ENCODE peak calls at places on chromosomes 11 and 22, in ten cellular contexts. F is lower leg skin, T is esophagus squamous epithelium, Z is NB4, V is stomach, B is breast epithelium, P is suprapubic skin, S is A549, M is gastrocnemius medialis, W is adrenal gland. Y is an unnamed sample.

GRCh38 chr11:85109141-85109540 is 518.0 kb downstream of the DLG2 start:
- DNase-seq in F (no peak), T (no peak), Z (no peak), V (no peak), B (no peak), P (no peak), S (no peak), M (no peak), W (no peak), Y (no peak)

GRCh38 chr11:33160147-33160546 is 1.1 kb downstream of the CSTF3 start:
- DNase-seq in F (no peak), T (no peak), Z (peak), V (no peak), B (no peak), P (no peak), S (no peak), M (no peak), W (no peak), Y (no peak)

GRCh38 chr11:77107950-77108349 is 5.3 kb downstream of the OMP start:
- DNase-seq in F (no peak), T (no peak), Z (no peak), V (peak), B (no peak), P (no peak), S (peak), M (no peak), W (peak), Y (peak)

GRCh38 chr22:49198705-49199084 is 629.0 kb downstream of the BRD1 start:
- DNase-seq in F (no peak), T (no peak), Z (no peak), V (no peak), B (peak), P (peak), S (no peak), M (no peak), W (peak), Y (no peak)

GRCh38 chr11:45180158-45180887 is 33.9 kb downstream of the PRDM11 start:
- DNase-seq in F (no peak), T (no peak), Z (peak), V (peak), B (peak), P (no peak), S (peak), M (peak), W (peak), Y (peak)

GRCh38 chr11:46489668-46490560 is 98.3 kb upstream of the CHRM4 start:
- DNase-seq in F (no peak), T (no peak), Z (peak), V (no peak), B (no peak), P (no peak), S (peak), M (no peak), W (no peak), Y (no peak)

GRCh38 chr22:19478466-19479357 is at the start of gene UFD1:
- DNase-seq in F (peak), T (no peak), Z (peak), V (peak), B (peak), P (peak), S (peak), M (peak), W (peak), Y (peak)

GRCh38 chr22:48099251-48099650 is 1336.8 kb downstream of the TBC1D22A start:
- DNase-seq in F (no peak), T (no peak), Z (no peak), V (peak), B (peak), P (peak), S (no peak), M (no peak), W (peak), Y (no peak)

GRCh38 chr11:61874460-61874809 is 16.9 kb downstream of the FADS3 start:
- DNase-seq in F (no peak), T (no peak), Z (no peak), V (no peak), B (no peak), P (no peak), S (no peak), M (no peak), W (no peak), Y (peak)

GRCh38 chr11:12859872-12860657 is 149.1 kb upstream of the RASSF10 start:
- DNase-seq in F (no peak), T (no peak), Z (peak), V (no peak), B (no peak), P (no peak), S (no peak), M (no peak), W (no peak), Y (no peak)

GRCh38 chr22:27463121-27463520 is 338.4 kb downstream of the MN1 start:
- DNase-seq in F (no peak), T (no peak), Z (no peak), V (no peak), B (no peak), P (no peak), S (no peak), M (no peak), W (no peak), Y (no peak)

GRCh38 chr22:32802291-32802826 is 854 bp downstream of the TIMP3 start:
- DNase-seq in F (no peak), T (no peak), Z (no peak), V (no peak), B (no peak), P (no peak), S (no peak), M (no peak), W (no peak), Y (no peak)

GRCh38 chr11:87315229-87315628 is 277.5 kb downstream of the TMEM135 start:
- DNase-seq in F (no peak), T (no peak), Z (no peak), V (no peak), B (no peak), P (no peak), S (no peak), M (no peak), W (no peak), Y (no peak)

GRCh38 chr11:79253280-79253679 is 187.6 kb downstream of the TENM4 start:
- DNase-seq in F (no peak), T (no peak), Z (no peak), V (no peak), B (no peak), P (no peak), S (no peak), M (no peak), W (no peak), Y (no peak)

GRCh38 chr11:102345923-102346322 is 1.1 kb upstream of the BIRC2 start:
- DNase-seq in F (no peak), T (no peak), Z (no peak), V (no peak), B (no peak), P (no peak), S (no peak), M (no peak), W (no peak), Y (no peak)
- TF ChIP-seq POLR2A in F (no peak), T (no peak), Z (no peak), V (no peak), B (no peak), P (no peak), S (no peak), M (no peak), W (no peak), Y (no peak)

GRCh38 chr22:44661070-44661469 is 40.9 kb upstream of the PRR5 start:
- DNase-seq in F (no peak), T (no peak), Z (no peak), V (no peak), B (no peak), P (no peak), S (no peak), M (no peak), W (no peak), Y (peak)

GRCh38 chr22:44659140-44659539 is 42.9 kb upstream of the PRR5 start:
- DNase-seq in F (no peak), T (no peak), Z (no peak), V (no peak), B (no peak), P (no peak), S (no peak), M (peak), W (no peak), Y (no peak)

GRCh38 chr22:44661659-44662569 is 40.1 kb upstream of the PRR5 start:
- DNase-seq in F (no peak), T (no peak), Z (no peak), V (no peak), B (no peak), P (no peak), S (no peak), M (no peak), W (no peak), Y (peak)

GRCh38 chr22:44658371-44658953 is 43.5 kb upstream of the PRR5 start:
- DNase-seq in F (peak), T (no peak), Z (no peak), V (no peak), B (no peak), P (no peak), S (no peak), M (peak), W (peak), Y (no peak)

DNA sequence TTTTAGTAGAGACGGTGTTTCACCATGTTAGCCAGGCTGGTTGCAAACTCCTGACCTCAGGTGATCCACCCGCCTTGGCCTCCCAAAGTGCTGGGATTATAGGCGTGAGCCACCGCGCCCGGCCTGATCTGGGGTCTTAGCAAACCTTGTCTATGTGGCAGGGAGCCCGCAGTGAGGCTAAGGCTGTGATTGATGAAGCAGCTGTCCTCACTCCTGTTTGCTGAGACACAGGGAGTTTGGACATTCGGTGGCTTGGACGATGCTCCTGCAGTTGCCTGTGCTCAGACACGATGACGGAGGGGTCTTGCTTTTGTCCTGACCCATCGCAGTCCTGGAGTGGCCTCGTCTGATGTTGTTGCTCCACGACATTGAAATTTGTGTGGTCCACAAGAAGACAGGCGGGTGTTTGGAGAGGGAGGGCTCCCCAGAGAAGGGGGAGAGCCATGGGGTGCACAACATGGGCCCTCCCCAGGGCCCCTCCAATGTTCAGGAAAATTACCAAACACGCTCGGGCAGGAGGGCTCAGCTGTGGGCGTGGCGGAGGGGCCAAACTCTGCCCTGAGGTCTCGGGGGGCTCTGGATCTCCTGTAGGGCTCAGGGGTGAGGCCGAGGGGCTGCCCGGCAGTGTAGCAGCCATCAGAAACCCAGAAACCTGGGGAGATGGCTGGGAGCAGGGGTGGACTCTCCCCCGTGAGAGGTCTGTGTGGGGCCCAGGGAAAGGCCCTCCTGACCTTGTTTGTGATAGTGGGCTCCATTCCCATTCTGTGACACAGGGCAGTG is 41.8 kb upstream of the PRR5 start:
- DNase-seq in F (no peak), T (no peak), Z (no peak), V (no peak), B (no peak), P (no peak), S (no peak), M (no peak), W (no peak), Y (no peak)
- TF ChIP-seq POLR2A in F (no peak), T (no peak), Z (no peak), V (no peak), B (no peak), P (no peak), S (no peak), M (no peak), W (no peak), Y (no peak)

DNA sequence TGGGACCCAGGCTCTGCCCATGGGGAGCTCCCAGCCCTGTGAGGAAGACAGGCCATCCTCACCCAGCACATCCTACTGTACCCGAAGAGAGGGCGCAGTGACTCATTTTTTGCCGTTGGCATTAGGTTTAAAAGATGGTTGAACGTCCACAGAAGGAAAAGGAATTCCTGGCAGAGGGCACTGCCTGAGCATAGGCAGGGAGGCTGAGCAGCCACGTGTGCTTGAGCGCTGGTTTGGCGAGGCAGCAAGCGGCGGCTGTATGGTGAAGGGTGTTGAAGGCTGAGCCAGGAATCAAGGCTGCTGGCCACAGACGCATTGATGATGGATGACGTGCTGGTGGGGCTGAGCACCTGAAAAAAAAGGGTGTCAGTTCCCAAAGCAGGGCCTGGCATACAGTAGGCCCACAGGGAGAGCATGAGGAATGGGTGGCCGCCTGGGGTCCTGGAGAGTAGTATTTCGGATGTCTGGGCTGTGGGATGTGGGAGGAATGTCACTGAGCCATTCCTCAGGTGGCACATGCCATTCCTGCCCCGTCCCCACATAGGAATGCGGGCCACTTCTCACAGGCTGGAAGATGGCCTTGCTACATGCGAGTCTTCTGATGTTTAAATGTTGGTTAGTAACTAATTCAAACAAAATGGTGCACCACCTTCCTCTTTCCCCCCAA is 112.5 kb downstream of the KIAA1671 start:
- DNase-seq in F (no peak), T (no peak), Z (no peak), V (no peak), B (no peak), P (no peak), S (no peak), M (no peak), W (peak), Y (no peak)
- TF ChIP-seq POLR2A in F (no peak), T (no peak), Z (no peak), V (no peak), B (no peak), P (no peak), S (no peak), M (no peak), W (no peak), Y (no peak)

DNA sequence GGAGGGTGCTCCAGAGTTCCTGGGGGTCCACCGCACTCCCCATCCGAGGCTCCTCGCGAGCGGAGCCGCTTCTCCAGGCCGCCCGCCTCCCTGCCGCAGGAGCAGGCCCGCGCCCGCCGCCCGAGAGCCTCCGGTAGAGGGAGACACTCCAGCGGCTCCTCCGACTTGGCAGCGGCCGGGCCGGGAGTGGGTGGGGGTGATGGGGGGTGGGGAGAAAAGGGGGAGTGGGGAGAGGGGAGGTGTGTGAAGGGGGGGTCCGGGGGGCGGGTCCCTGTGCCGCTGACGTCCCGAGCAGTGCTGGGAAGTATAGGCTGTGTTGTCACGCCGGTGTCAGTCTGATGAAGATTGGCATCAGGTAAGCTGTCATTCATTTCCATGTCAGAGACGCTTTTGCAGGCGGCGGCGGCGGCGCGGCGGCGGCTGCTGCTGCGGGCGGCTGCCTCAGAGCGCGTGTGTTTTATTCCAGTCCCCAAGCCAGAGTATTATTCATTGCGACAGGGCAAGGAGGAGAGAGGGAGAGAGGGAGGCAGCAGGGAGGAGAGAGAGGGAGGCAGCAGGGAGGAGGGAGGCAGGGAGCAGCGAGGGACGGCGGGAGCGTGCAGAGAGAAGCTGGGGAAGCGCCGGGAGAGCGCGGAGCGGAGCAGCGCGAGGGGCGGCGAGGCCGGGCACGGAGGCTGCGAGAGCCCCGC is at the start of gene PKNOX2:
- DNase-seq in F (peak), T (no peak), Z (peak), V (peak), B (peak), P (peak), S (peak), M (peak), W (peak), Y (peak)
- TF ChIP-seq POLR2A in F (no peak), T (peak), Z (no peak), V (no peak), B (no peak), P (no peak), S (no peak), M (peak), W (no peak), Y (no peak)

GRCh38 chr11:4140067-4140636 is 45.6 kb downstream of the RRM1 start:
- DNase-seq in F (no peak), T (no peak), Z (no peak), V (no peak), B (no peak), P (no peak), S (no peak), M (no peak), W (no peak), Y (no peak)
- TF ChIP-seq POLR2A in F (no peak), T (no peak), Z (no peak), V (no peak), B (no peak), P (no peak), S (no peak), M (no peak), W (no peak), Y (no peak)

GRCh38 chr11:111352935-111353695 is 26.0 kb downstream of the POU2AF1 start:
- DNase-seq in F (no peak), T (no peak), Z (no peak), V (peak), B (no peak), P (no peak), S (no peak), M (no peak), W (no peak), Y (no peak)
- TF ChIP-seq POLR2A in F (no peak), T (no peak), Z (no peak), V (no peak), B (no peak), P (no peak), S (no peak), M (no peak), W (no peak), Y (no peak)

GRCh38 chr22:30667486-30668305 is at the start of gene DUSP18:
- DNase-seq in F (peak), T (peak), Z (peak), V (peak), B (peak), P (peak), S (peak), M (peak), W (peak), Y (peak)
- TF ChIP-seq POLR2A in F (no peak), T (peak), Z (peak), V (peak), B (no peak), P (no peak), S (peak), M (peak), W (peak), Y (peak)

Y was measured in heart left ventricle.